ENCODE peak calls at places on chromosomes 6 and 20, in four cellular contexts. One of them, this sample, is unnamed.

GRCh38 chr6:133396225-133396624 is 155.1 kb downstream of the EYA4 start:
- DNase-seq in brain microvascular endothelial cell: peak
- DNase-seq in AG10803: no peak
- DNase-seq in ovary: no peak
- DNase-seq in this sample: no peak

GRCh38 chr6:33661118-33661838 is 40.2 kb downstream of the ITPR3 start:
- DNase-seq in ovary: no peak
- DNase-seq in brain microvascular endothelial cell: no peak
- DNase-seq in AG10803: no peak
- DNase-seq in this sample: no peak

GRCh38 chr20:59485576-59486250 is 118.6 kb upstream of the PHACTR3 start:
- DNase-seq in ovary: no peak
- DNase-seq in brain microvascular endothelial cell: no peak
- DNase-seq in AG10803: no peak
- DNase-seq in this sample: peak

GRCh38 chr6:16270178-16270794 is 31.9 kb downstream of the GMPR start:
- DNase-seq in brain microvascular endothelial cell: no peak
- DNase-seq in ovary: no peak
- DNase-seq in AG10803: no peak
- DNase-seq in this sample: no peak

GRCh38 chr6:31111712-31112111 is 663 bp downstream of the C6orf15 start:
- DNase-seq in AG10803: no peak
- DNase-seq in ovary: no peak
- DNase-seq in brain microvascular endothelial cell: no peak
- DNase-seq in this sample: no peak

GRCh38 chr6:152161501-152161900 is 354.0 kb downstream of the ESR1 start:
- DNase-seq in ovary: no peak
- DNase-seq in brain microvascular endothelial cell: peak
- DNase-seq in AG10803: peak
- DNase-seq in this sample: no peak

GRCh38 chr6:167682125-167682524 is 144.6 kb upstream of the AFDN start:
- DNase-seq in AG10803: no peak
- DNase-seq in brain microvascular endothelial cell: no peak
- DNase-seq in ovary: no peak
- DNase-seq in this sample: no peak

GRCh38 chr6:94487371-94487770 is 1068.0 kb upstream of the EPHA7 start:
- DNase-seq in AG10803: no peak
- DNase-seq in brain microvascular endothelial cell: no peak
- DNase-seq in ovary: no peak
- DNase-seq in this sample: no peak

GRCh38 chr6:3808759-3809514 is 40.2 kb upstream of the FAM50B start:
- DNase-seq in AG10803: peak
- DNase-seq in ovary: no peak
- DNase-seq in brain microvascular endothelial cell: peak
- DNase-seq in this sample: peak

DNA sequence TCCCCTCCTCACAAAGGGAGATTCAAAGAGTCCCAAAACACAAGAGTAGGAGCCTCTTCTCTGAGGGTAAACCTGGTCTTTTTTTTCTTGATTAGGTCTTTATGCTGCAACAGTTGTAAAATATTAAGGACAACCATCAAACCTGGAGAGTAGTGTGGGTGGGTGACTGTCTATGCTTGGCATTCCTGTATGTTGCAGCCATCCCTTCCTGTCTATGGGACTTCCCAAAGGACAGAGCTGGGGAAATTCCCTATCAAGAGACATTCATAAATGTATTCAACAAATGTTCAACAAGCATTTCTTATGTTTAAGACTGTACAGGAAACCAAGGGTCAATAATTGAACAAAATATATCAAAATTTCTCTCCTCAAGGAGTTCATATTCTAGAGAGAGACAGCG is 5.5 kb downstream of the BTN2A2 start:
- DNase-seq in brain microvascular endothelial cell: peak
- DNase-seq in ovary: no peak
- DNase-seq in AG10803: no peak
- DNase-seq in this sample: no peak
- H3K4me3 ChIP-seq in brain microvascular endothelial cell: no peak
- H3K4me3 ChIP-seq in ovary: no peak
- H3K4me3 ChIP-seq in AG10803: no peak
- H3K4me3 ChIP-seq in this sample: no peak

DNA sequence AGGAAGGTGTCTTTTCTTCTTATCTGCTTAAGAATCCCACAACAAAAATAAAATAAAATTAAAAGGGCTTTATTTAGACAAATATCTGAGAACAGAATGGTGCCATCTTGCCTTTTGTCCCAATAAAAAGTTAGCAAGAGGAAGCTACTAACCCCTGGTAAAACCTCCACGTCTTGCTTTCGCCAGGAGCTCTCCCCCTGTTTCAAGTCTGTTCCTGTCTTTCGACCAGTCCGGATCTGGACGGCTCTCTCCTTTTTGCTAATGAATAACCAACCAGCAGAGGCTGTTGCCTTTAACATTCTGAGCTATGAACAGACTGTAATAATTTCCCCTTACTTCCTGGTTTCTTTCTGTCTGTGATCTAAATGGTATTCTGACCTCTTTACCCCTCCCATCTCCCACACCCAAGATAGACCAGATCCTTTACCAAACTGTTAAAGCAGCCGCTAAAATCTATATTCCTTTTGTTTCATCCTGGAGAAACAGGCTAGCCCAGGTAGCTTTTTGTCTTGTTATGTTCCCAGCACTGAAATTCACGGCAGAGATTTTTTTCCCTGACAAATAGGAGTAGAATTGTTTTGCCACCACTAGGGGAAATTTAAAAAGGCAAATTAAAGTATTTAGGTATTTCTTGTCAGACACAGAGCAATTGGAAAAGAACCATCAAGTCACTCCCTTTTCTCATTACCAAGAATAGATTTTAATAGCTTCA is at the start of gene FRK:
- DNase-seq in brain microvascular endothelial cell: peak
- DNase-seq in AG10803: peak
- DNase-seq in ovary: no peak
- DNase-seq in this sample: no peak
- TF ChIP-seq CTCF in brain microvascular endothelial cell: peak
- TF ChIP-seq CTCF in AG10803: peak
- TF ChIP-seq CTCF in ovary: no peak
- TF ChIP-seq CTCF in this sample: peak

GRCh38 chr20:25051386-25052155 is 6.4 kb downstream of the ACSS1 start:
- DNase-seq in brain microvascular endothelial cell: no peak
- DNase-seq in ovary: peak
- DNase-seq in AG10803: no peak
- DNase-seq in this sample: peak

GRCh38 chr20:25050501-25051350 is 7.2 kb downstream of the ACSS1 start:
- DNase-seq in brain microvascular endothelial cell: no peak
- DNase-seq in ovary: peak
- DNase-seq in AG10803: no peak
- DNase-seq in this sample: peak

GRCh38 chr20:25054133-25054820 is 3.7 kb downstream of the ACSS1 start:
- DNase-seq in AG10803: no peak
- DNase-seq in brain microvascular endothelial cell: no peak
- DNase-seq in ovary: peak
- DNase-seq in this sample: no peak

GRCh38 chr20:25053207-25054132 is 4.5 kb downstream of the ACSS1 start:
- DNase-seq in brain microvascular endothelial cell: no peak
- DNase-seq in AG10803: peak
- DNase-seq in ovary: peak
- DNase-seq in this sample: peak

GRCh38 chr20:25052255-25053206 is 5.4 kb downstream of the ACSS1 start:
- DNase-seq in ovary: peak
- DNase-seq in AG10803: peak
- DNase-seq in brain microvascular endothelial cell: no peak
- DNase-seq in this sample: peak
- H3K4me3 ChIP-seq in ovary: no peak
- H3K4me3 ChIP-seq in AG10803: no peak
- H3K4me3 ChIP-seq in brain microvascular endothelial cell: no peak
- H3K4me3 ChIP-seq in this sample: peak

DNA sequence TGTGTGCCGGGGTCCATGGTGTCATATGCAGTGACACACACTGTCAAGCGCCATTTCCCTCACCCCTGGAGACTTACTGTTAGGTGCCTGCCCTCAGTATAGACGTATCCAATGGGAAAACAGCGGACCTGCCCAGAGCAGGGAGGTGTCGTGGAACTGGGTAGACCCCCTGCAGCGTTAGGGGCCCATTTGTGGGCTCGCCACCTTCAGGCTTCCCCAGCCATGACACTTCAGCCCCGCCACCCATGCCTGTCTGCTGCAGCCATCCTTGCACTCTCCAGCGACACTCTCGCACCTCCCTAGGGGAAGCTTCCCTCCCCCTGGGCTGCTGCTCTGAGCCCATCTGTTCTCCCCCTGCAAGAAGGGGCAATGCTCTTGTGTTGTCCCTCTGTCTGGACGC is 43.2 kb downstream of the STK35 start:
- DNase-seq in ovary: no peak
- DNase-seq in brain microvascular endothelial cell: no peak
- DNase-seq in AG10803: no peak
- DNase-seq in this sample: no peak
- TF ChIP-seq CTCF in ovary: no peak
- TF ChIP-seq CTCF in brain microvascular endothelial cell: no peak
- TF ChIP-seq CTCF in AG10803: no peak
- TF ChIP-seq CTCF in this sample: no peak

GRCh38 chr6:154457881-154458284 is 52.6 kb downstream of the CNKSR3 start:
- DNase-seq in brain microvascular endothelial cell: no peak
- DNase-seq in AG10803: no peak
- DNase-seq in ovary: no peak
- DNase-seq in this sample: no peak
- H3K4me3 ChIP-seq in brain microvascular endothelial cell: no peak
- H3K4me3 ChIP-seq in AG10803: no peak
- H3K4me3 ChIP-seq in ovary: no peak
- H3K4me3 ChIP-seq in this sample: no peak

GRCh38 chr6:166544294-166544605 is 42.2 kb downstream of the RAMACL start:
- DNase-seq in brain microvascular endothelial cell: no peak
- DNase-seq in ovary: no peak
- DNase-seq in AG10803: no peak
- DNase-seq in this sample: no peak
- TF ChIP-seq CTCF in brain microvascular endothelial cell: no peak
- TF ChIP-seq CTCF in ovary: no peak
- TF ChIP-seq CTCF in AG10803: no peak
- TF ChIP-seq CTCF in this sample: no peak

DNA sequence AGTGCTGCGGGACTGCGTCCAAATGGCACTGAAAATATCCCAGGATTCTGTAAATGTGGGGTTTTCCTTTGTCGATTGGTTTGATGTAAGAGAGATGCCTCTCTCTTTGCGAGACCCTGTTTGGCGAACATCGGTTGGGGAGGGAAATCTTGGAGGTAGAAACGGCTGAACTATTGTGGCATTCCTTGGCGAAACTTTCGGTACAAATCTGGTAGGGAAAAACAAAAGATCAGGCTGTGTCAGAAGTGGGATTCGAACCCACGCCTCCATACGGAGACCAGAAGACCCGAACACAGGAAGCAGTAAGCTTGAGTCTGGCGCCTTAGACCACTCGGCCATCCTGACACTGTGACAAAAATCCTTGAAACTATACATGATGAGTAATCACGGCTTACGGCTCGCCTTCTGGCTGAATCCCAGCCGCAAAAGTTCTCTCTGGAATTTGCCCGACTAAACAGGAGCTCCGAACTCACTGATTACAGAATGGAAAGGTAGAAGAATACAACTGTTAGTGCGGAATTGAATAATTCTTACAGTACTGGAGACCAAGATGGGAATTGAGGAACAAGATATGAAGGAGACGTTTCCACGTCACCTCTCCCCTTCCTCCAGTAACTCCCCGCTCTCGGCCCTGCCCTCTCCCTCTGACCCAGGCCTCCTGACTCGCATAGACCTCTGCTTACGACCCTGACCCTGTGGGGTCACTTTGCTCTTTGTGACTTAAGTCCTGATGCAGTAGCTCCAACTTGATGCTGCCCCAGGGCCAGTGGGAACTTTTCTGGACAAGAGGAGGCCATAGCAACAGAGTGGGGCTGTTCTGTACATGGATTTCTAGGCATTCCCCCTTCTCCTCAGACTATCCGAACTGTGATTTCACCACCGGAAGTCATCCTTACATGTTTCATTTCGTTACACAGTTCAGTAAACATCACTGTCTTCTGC is 132.8 kb upstream of the ZNF184 start:
- DNase-seq in brain microvascular endothelial cell: peak
- DNase-seq in AG10803: peak
- DNase-seq in ovary: no peak
- DNase-seq in this sample: no peak
- H3K4me3 ChIP-seq in brain microvascular endothelial cell: peak
- H3K4me3 ChIP-seq in AG10803: peak
- H3K4me3 ChIP-seq in ovary: no peak
- H3K4me3 ChIP-seq in this sample: peak